ENCODE peak calls at places on chromosomes 12 and 14, in six cellular contexts. One of them, this sample, is unnamed.

GRCh38 chr14:22691171-22691570 is 47.0 kb upstream of the OR6J1 start:
- DNase-seq in IMR-90: peak
- DNase-seq in ovary: no peak
- DNase-seq in A549: no peak
- DNase-seq in Peyer's patch: no peak
- DNase-seq in endothelial cell of umbilical vein: peak
- DNase-seq in this sample: no peak

GRCh38 chr14:68987653-68988036 is 8.5 kb upstream of the ACTN1 start:
- DNase-seq in IMR-90: no peak
- DNase-seq in ovary: no peak
- DNase-seq in A549: peak
- DNase-seq in Peyer's patch: no peak
- DNase-seq in endothelial cell of umbilical vein: no peak
- DNase-seq in this sample: no peak

GRCh38 chr12:31002999-31003398 is 70.7 kb upstream of the DDX11 start:
- DNase-seq in IMR-90: peak
- DNase-seq in ovary: no peak
- DNase-seq in A549: peak
- DNase-seq in Peyer's patch: no peak
- DNase-seq in endothelial cell of umbilical vein: no peak
- DNase-seq in this sample: peak

GRCh38 chr12:52506858-52507715 is 13.1 kb downstream of the KRT5 start:
- DNase-seq in IMR-90: peak
- DNase-seq in ovary: no peak
- DNase-seq in A549: peak
- DNase-seq in Peyer's patch: no peak
- DNase-seq in endothelial cell of umbilical vein: peak
- DNase-seq in this sample: peak

GRCh38 chr12:21941522-21942376 is 523 bp upstream of the ABCC9 start:
- DNase-seq in IMR-90: peak
- DNase-seq in ovary: peak
- DNase-seq in A549: no peak
- DNase-seq in Peyer's patch: no peak
- DNase-seq in endothelial cell of umbilical vein: peak
- DNase-seq in this sample: peak

GRCh38 chr12:96570579-96570978 is 81.2 kb downstream of the CFAP54 start:
- DNase-seq in IMR-90: no peak
- DNase-seq in ovary: no peak
- DNase-seq in A549: no peak
- DNase-seq in Peyer's patch: no peak
- DNase-seq in endothelial cell of umbilical vein: no peak
- DNase-seq in this sample: no peak

GRCh38 chr14:92625213-92625612 is 111.6 kb downstream of the RIN3 start:
- DNase-seq in IMR-90: peak
- DNase-seq in ovary: no peak
- DNase-seq in A549: peak
- DNase-seq in Peyer's patch: no peak
- DNase-seq in endothelial cell of umbilical vein: no peak
- DNase-seq in this sample: no peak

GRCh38 chr14:105581551-105582341 is 55.4 kb downstream of the TMEM121 start:
- DNase-seq in IMR-90: no peak
- DNase-seq in ovary: peak
- DNase-seq in A549: no peak
- DNase-seq in Peyer's patch: peak
- DNase-seq in endothelial cell of umbilical vein: no peak
- DNase-seq in this sample: no peak

GRCh38 chr12:101325590-101325989 is 45.7 kb downstream of the UTP20 start:
- DNase-seq in IMR-90: no peak
- DNase-seq in ovary: no peak
- DNase-seq in A549: no peak
- DNase-seq in Peyer's patch: no peak
- DNase-seq in endothelial cell of umbilical vein: no peak
- DNase-seq in this sample: no peak

GRCh38 chr12:108312885-108313203 is 26.3 kb downstream of the CMKLR1 start:
- DNase-seq in IMR-90: no peak
- DNase-seq in ovary: no peak
- DNase-seq in A549: no peak
- DNase-seq in Peyer's patch: no peak
- DNase-seq in endothelial cell of umbilical vein: peak
- DNase-seq in this sample: no peak

GRCh38 chr12:17216156-17216555 is 610.2 kb upstream of the LMO3 start:
- DNase-seq in IMR-90: no peak
- DNase-seq in ovary: no peak
- DNase-seq in A549: no peak
- DNase-seq in Peyer's patch: no peak
- DNase-seq in endothelial cell of umbilical vein: no peak
- DNase-seq in this sample: no peak

GRCh38 chr14:99940064-99940463 is 125.2 kb upstream of the EVL start:
- DNase-seq in IMR-90: no peak
- DNase-seq in ovary: no peak
- DNase-seq in A549: no peak
- DNase-seq in Peyer's patch: no peak
- DNase-seq in endothelial cell of umbilical vein: no peak
- DNase-seq in this sample: no peak

GRCh38 chr12:81759215-81759991 is at the start of gene PPFIA2:
- DNase-seq in IMR-90: peak
- DNase-seq in ovary: peak
- DNase-seq in A549: peak
- DNase-seq in Peyer's patch: no peak
- DNase-seq in endothelial cell of umbilical vein: no peak
- DNase-seq in this sample: no peak

GRCh38 chr12:116595186-116595585 is 36.0 kb downstream of the MAP1LC3B2 start:
- DNase-seq in IMR-90: no peak
- DNase-seq in ovary: peak
- DNase-seq in A549: no peak
- DNase-seq in Peyer's patch: no peak
- DNase-seq in endothelial cell of umbilical vein: no peak
- DNase-seq in this sample: no peak

GRCh38 chr14:53306267-53306721 is 153.2 kb upstream of the DDHD1 start:
- DNase-seq in IMR-90: peak
- DNase-seq in ovary: peak
- DNase-seq in A549: peak
- DNase-seq in Peyer's patch: peak
- DNase-seq in endothelial cell of umbilical vein: peak
- DNase-seq in this sample: no peak

GRCh38 chr14:56895154-56895553 is 84.9 kb upstream of the OTX2 start:
- DNase-seq in IMR-90: no peak
- DNase-seq in ovary: no peak
- DNase-seq in A549: no peak
- DNase-seq in Peyer's patch: no peak
- DNase-seq in endothelial cell of umbilical vein: no peak
- DNase-seq in this sample: no peak

GRCh38 chr12:132710062-132710421 is 600 bp upstream of the PGAM5 start:
- DNase-seq in IMR-90: no peak
- DNase-seq in ovary: no peak
- DNase-seq in A549: no peak
- DNase-seq in Peyer's patch: no peak
- DNase-seq in endothelial cell of umbilical vein: no peak
- DNase-seq in this sample: peak

GRCh38 chr12:132713123-132713522 is 2.5 kb downstream of the PGAM5 start:
- DNase-seq in IMR-90: no peak
- DNase-seq in ovary: no peak
- DNase-seq in A549: no peak
- DNase-seq in Peyer's patch: no peak
- DNase-seq in endothelial cell of umbilical vein: no peak
- DNase-seq in this sample: no peak

GRCh38 chr12:132711169-132711843 is 664 bp downstream of the PGAM5 start:
- DNase-seq in IMR-90: peak
- DNase-seq in ovary: no peak
- DNase-seq in A549: no peak
- DNase-seq in Peyer's patch: no peak
- DNase-seq in endothelial cell of umbilical vein: peak
- DNase-seq in this sample: no peak

GRCh38 chr12:132708150-132708549 is 2.5 kb upstream of the PGAM5 start:
- DNase-seq in IMR-90: no peak
- DNase-seq in ovary: no peak
- DNase-seq in A549: no peak
- DNase-seq in Peyer's patch: no peak
- DNase-seq in endothelial cell of umbilical vein: no peak
- DNase-seq in this sample: no peak

GRCh38 chr12:132710422-132711168 is at the start of gene PGAM5:
- DNase-seq in IMR-90: peak
- DNase-seq in ovary: peak
- DNase-seq in A549: peak
- DNase-seq in Peyer's patch: peak
- DNase-seq in endothelial cell of umbilical vein: peak
- DNase-seq in this sample: peak
- TF ChIP-seq POLR2A in IMR-90: peak
- TF ChIP-seq POLR2A in ovary: peak
- TF ChIP-seq POLR2A in A549: peak
- TF ChIP-seq POLR2A in Peyer's patch: peak
- TF ChIP-seq POLR2A in endothelial cell of umbilical vein: peak
- TF ChIP-seq POLR2A in this sample: no peak

DNA sequence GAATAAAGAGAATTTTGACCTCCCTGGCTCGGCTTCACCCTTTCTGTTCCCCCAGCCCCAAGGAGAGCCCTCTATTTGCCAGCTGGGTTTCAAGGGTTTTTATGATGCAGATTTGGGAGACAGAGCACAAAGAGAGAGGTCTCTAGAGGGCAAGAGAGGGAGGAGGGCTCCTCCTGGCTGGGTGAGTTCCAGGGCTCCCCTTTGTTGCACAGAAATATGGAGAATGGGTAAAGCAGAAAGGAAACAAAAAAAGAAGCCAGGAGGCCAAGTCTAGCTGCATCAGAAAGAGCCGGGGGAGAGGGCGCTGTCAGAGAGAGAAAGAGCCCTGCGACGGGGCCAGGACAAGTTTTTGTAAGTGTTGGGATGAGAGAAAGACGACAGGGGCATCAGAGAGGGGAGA is 319.6 kb upstream of the RTL1 start:
- DNase-seq in IMR-90: no peak
- DNase-seq in ovary: no peak
- DNase-seq in A549: no peak
- DNase-seq in Peyer's patch: no peak
- DNase-seq in endothelial cell of umbilical vein: no peak
- DNase-seq in this sample: no peak
- H3K4me3 ChIP-seq in IMR-90: no peak
- H3K4me3 ChIP-seq in ovary: no peak
- H3K4me3 ChIP-seq in A549: no peak
- H3K4me3 ChIP-seq in Peyer's patch: no peak
- H3K4me3 ChIP-seq in endothelial cell of umbilical vein: no peak
- H3K4me3 ChIP-seq in this sample: no peak

DNA sequence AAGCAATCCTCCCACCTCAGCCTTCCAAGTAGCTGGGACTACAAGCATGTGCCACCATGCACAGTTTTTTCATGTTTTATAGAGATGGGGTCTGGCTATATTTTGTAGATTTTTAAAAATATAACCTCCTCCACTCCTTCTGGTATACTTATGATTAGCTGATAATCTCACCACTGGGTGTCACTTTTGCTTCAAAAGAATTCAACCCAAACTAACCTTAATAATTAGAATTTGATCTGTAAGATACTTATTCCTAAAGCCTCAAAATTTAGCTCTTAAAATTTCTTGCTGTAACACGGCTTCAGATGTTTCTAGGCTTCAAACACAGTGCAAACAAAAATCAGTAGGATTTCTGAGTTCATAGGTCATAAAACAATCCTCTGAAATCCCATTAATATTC is 130.3 kb downstream of the CEP83 start:
- DNase-seq in IMR-90: no peak
- DNase-seq in ovary: no peak
- DNase-seq in A549: no peak
- DNase-seq in Peyer's patch: no peak
- DNase-seq in endothelial cell of umbilical vein: no peak
- DNase-seq in this sample: no peak
- TF ChIP-seq CTCF in IMR-90: no peak
- TF ChIP-seq CTCF in ovary: no peak
- TF ChIP-seq CTCF in A549: peak
- TF ChIP-seq CTCF in Peyer's patch: no peak
- TF ChIP-seq CTCF in endothelial cell of umbilical vein: no peak
- TF ChIP-seq CTCF in this sample: no peak

GRCh38 chr12:130838284-130838950 is 633 bp downstream of the STX2 start:
- DNase-seq in IMR-90: no peak
- DNase-seq in ovary: peak
- DNase-seq in A549: peak
- DNase-seq in Peyer's patch: no peak
- DNase-seq in endothelial cell of umbilical vein: peak
- DNase-seq in this sample: peak
- TF ChIP-seq POLR2A in IMR-90: no peak
- TF ChIP-seq POLR2A in ovary: no peak
- TF ChIP-seq POLR2A in A549: no peak
- TF ChIP-seq POLR2A in Peyer's patch: no peak
- TF ChIP-seq POLR2A in endothelial cell of umbilical vein: no peak
- TF ChIP-seq POLR2A in this sample: no peak

GRCh38 chr12:93740721-93741120 is 63.5 kb downstream of the CRADD start:
- DNase-seq in IMR-90: peak
- DNase-seq in ovary: no peak
- DNase-seq in A549: no peak
- DNase-seq in Peyer's patch: no peak
- DNase-seq in endothelial cell of umbilical vein: no peak
- DNase-seq in this sample: no peak
- H3K4me3 ChIP-seq in IMR-90: peak
- H3K4me3 ChIP-seq in ovary: peak
- H3K4me3 ChIP-seq in A549: no peak
- H3K4me3 ChIP-seq in Peyer's patch: no peak
- H3K4me3 ChIP-seq in endothelial cell of umbilical vein: no peak
- H3K4me3 ChIP-seq in this sample: no peak

GRCh38 chr12:114935658-114936057 is 251.7 kb upstream of the TBX3 start:
- DNase-seq in IMR-90: no peak
- DNase-seq in ovary: no peak
- DNase-seq in A549: peak
- DNase-seq in Peyer's patch: no peak
- DNase-seq in endothelial cell of umbilical vein: no peak
- DNase-seq in this sample: no peak
- TF ChIP-seq CTCF in IMR-90: no peak
- TF ChIP-seq CTCF in ovary: no peak
- TF ChIP-seq CTCF in A549: peak
- TF ChIP-seq CTCF in Peyer's patch: peak
- TF ChIP-seq CTCF in endothelial cell of umbilical vein: no peak
- TF ChIP-seq CTCF in this sample: no peak

GRCh38 chr12:56477521-56478225 is 9.3 kb downstream of the SPRYD4 start:
- DNase-seq in IMR-90: no peak
- DNase-seq in ovary: no peak
- DNase-seq in A549: no peak
- DNase-seq in Peyer's patch: no peak
- DNase-seq in endothelial cell of umbilical vein: no peak
- DNase-seq in this sample: no peak
- TF ChIP-seq POLR2A in IMR-90: no peak
- TF ChIP-seq POLR2A in ovary: no peak
- TF ChIP-seq POLR2A in A549: no peak
- TF ChIP-seq POLR2A in Peyer's patch: no peak
- TF ChIP-seq POLR2A in endothelial cell of umbilical vein: no peak
- TF ChIP-seq POLR2A in this sample: no peak